ENCODE peak calls at places on chromosomes 2 and 18, in four cellular contexts. O is upper lobe of right lung, R is AG04449, W is choroid plexus epithelial cell. F is an unnamed sample.

GRCh38 chr2:67213270-67213670 is 183.9 kb upstream of the ETAA1 start:
- DNase-seq in W (no peak), O (no peak), R (no peak), F (no peak)

GRCh38 chr18:3722662-3723433 is 272.9 kb downstream of the TGIF1 start:
- DNase-seq in O (no peak), R (no peak), W (no peak), F (no peak)

GRCh38 chr2:127659408-127660290 is 13.7 kb downstream of the GPR17 start:
- DNase-seq in W (no peak), O (peak), R (no peak), F (no peak)

GRCh38 chr2:62382122-62382521 is 123.9 kb downstream of the TMEM17 start:
- DNase-seq in O (no peak), W (no peak), R (no peak), F (no peak)

GRCh38 chr18:31793531-31793930 is 32.9 kb upstream of the SLC25A52 start:
- DNase-seq in O (no peak), W (no peak), R (no peak), F (no peak)

GRCh38 chr2:203718087-203718486 is 11.6 kb downstream of the CD28 start:
- DNase-seq in W (peak), O (no peak), R (no peak), F (peak)

GRCh38 chr2:33291278-33292013 is 185.0 kb upstream of the RASGRP3 start:
- DNase-seq in W (peak), R (peak), O (no peak), F (no peak)

GRCh38 chr2:19846030-19846429 is 55.8 kb downstream of the TTC32 start:
- DNase-seq in O (no peak), W (no peak), R (no peak), F (no peak)

GRCh38 chr2:219116776-219117646 is 43.6 kb downstream of the NHEJ1 start:
- DNase-seq in O (no peak), R (no peak), W (no peak), F (no peak)

GRCh38 chr2:136008205-136008865 is 22.9 kb upstream of the DARS1 start:
- DNase-seq in O (peak), R (no peak), W (no peak), F (peak)

GRCh38 chr18:45739268-45739667 is 15.3 kb downstream of the SLC14A1 start:
- DNase-seq in O (no peak), R (no peak), W (no peak), F (no peak)

GRCh38 chr2:215969131-215969841 is 44.1 kb downstream of the MREG start:
- DNase-seq in W (peak), O (no peak), R (no peak), F (no peak)

GRCh38 chr2:29050591-29050990 is 23.7 kb downstream of the PCARE start:
- DNase-seq in O (no peak), R (no peak), W (no peak), F (no peak)

GRCh38 chr2:133817680-133818566 is 249.7 kb upstream of the NCKAP5 start:
- DNase-seq in R (peak), W (peak), O (no peak), F (no peak)

GRCh38 chr2:43225093-43225787 is 1.2 kb downstream of the ZFP36L2 start:
- DNase-seq in R (no peak), O (peak), W (peak), F (peak)

GRCh38 chr2:64228126-64228678 is 84.0 kb upstream of the PELI1 start:
- DNase-seq in O (peak), R (no peak), W (peak), F (peak)

GRCh38 chr2:162086904-162087303 is 12.9 kb upstream of the DPP4 start:
- DNase-seq in O (no peak), W (no peak), R (no peak), F (no peak)

GRCh38 chr2:24993797-24994196 is 22.0 kb upstream of the DNAJC27 start:
- DNase-seq in W (no peak), R (no peak), O (no peak), F (no peak)

GRCh38 chr2:223217373-223217772 is 165.4 kb downstream of the KCNE4 start:
- DNase-seq in R (no peak), O (no peak), W (no peak), F (no peak)

GRCh38 chr2:212173771-212174510 is 364.7 kb downstream of the ERBB4 start:
- DNase-seq in O (no peak), R (no peak), W (peak), F (no peak)

GRCh38 chr2:29113027-29113686 is 2.1 kb upstream of the CLIP4 start:
- DNase-seq in O (no peak), W (peak), R (no peak), F (no peak)

GRCh38 chr2:229715895-229716507 is 1.6 kb upstream of the DNER start:
- DNase-seq in R (no peak), O (no peak), W (peak), F (peak)

GRCh38 chr2:221484761-221485499 is 87.2 kb downstream of the EPHA4 start:
- DNase-seq in O (no peak), W (no peak), R (no peak), F (no peak)

GRCh38 chr2:174683392-174683759 is 80.9 kb downstream of the CHRNA1 start:
- DNase-seq in W (peak), R (no peak), O (no peak), F (peak)

GRCh38 chr2:65232636-65233035 is 5.0 kb downstream of the ACTR2 start:
- DNase-seq in R (peak), O (no peak), W (peak), F (peak)

GRCh38 chr2:88671786-88672427 is 19.6 kb upstream of the RPIA start:
- DNase-seq in O (no peak), R (no peak), W (peak), F (peak)

GRCh38 chr2:197131558-197131855 is 179.1 kb downstream of the ANKRD44 start:
- DNase-seq in W (no peak), R (no peak), O (no peak), F (peak)

GRCh38 chr18:48955528-48956261 is 4.9 kb upstream of the SMAD7 start:
- DNase-seq in R (no peak), W (peak), O (no peak), F (no peak)

GRCh38 chr2:13212115-13212514 is 495.4 kb downstream of the TRIB2 start:
- DNase-seq in O (no peak), W (no peak), R (no peak), F (no peak)

GRCh38 chr2:98759338-98759737 is 28.4 kb upstream of the MGAT4A start:
- DNase-seq in R (no peak), O (no peak), W (no peak), F (peak)

GRCh38 chr2:201319511-201319910 is 37.6 kb downstream of the FLACC1 start:
- DNase-seq in W (no peak), O (no peak), R (no peak), F (no peak)

GRCh38 chr2:25453199-25453903 is 111.6 kb upstream of the DNMT3A start:
- DNase-seq in O (no peak), W (no peak), R (no peak), F (peak)

GRCh38 chr18:75053028-75053624 is 155.8 kb downstream of the PTGR3 start:
- DNase-seq in O (peak), R (no peak), W (no peak), F (no peak)

GRCh38 chr2:214127178-214127970 is 283.5 kb upstream of the VWC2L start:
- DNase-seq in O (no peak), R (peak), W (peak), F (no peak)

GRCh38 chr2:122186761-122187222 is 431.3 kb downstream of the TSN start:
- DNase-seq in W (no peak), R (no peak), O (no peak), F (no peak)

GRCh38 chr2:229129738-229130371 is 141.2 kb downstream of the PID1 start:
- DNase-seq in W (peak), O (no peak), R (no peak), F (no peak)

DNA sequence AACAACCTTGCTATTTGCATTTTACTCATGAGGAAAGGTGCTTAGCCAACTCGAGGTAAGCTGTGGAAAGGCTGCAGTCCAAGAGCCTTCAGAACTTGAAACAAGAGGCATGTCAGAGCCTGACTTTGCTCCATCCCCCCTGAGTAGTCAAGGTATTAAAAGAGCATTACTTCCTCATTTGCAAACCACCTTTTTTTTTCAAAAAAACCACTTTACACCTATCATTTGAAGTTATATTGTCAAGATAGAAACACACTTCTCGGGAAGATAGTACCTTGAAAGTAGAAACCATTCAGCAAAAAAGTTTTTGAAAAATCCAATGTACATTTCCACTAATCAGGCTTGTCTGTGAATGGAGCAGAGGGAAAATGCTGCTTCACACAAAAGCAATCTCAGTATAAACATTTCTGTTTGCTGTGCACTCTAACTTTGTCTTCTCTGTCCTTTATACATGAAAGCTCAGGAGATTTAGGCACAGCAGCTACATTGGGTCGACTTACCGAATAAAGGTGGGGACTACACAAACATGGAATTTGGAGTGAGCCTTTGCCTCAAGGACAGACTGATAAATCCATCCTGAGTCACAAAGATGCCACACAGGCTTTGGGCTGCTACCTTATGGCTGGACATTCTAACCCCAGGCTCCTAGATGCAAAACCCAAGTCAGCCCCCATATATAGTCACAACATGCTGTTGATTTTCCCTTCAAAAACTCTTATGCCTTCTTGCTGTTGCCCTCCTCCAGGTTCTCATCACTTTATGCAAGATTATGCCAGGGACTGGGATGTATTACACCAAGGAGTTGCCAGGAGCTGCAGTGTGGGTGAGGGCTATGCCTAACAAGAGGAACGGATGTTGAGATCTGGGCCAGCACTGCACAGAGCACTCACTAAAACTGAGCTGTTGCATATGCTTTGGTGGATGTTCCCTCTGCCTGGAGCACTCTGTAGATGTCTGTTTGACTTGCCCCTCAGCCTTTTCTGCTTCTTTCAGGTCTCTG is 41.4 kb upstream of the EML4 start:
- DNase-seq in R (no peak), O (no peak), W (no peak), F (peak)
- H3K4me3 ChIP-seq in R (no peak), O (peak), W (no peak), F (peak)

GRCh38 chr2:232875256-232876070 is 5.4 kb downstream of the SNORC start:
- DNase-seq in W (no peak), O (peak), R (no peak), F (no peak)
- TF ChIP-seq CTCF in W (no peak), O (no peak), R (no peak), F (no peak)

GRCh38 chr2:80530442-80531064 is 226.0 kb upstream of the LRRTM1 start:
- DNase-seq in R (no peak), O (no peak), W (no peak), F (peak)
- H3K4me3 ChIP-seq in R (no peak), O (no peak), W (no peak), F (peak)

DNA sequence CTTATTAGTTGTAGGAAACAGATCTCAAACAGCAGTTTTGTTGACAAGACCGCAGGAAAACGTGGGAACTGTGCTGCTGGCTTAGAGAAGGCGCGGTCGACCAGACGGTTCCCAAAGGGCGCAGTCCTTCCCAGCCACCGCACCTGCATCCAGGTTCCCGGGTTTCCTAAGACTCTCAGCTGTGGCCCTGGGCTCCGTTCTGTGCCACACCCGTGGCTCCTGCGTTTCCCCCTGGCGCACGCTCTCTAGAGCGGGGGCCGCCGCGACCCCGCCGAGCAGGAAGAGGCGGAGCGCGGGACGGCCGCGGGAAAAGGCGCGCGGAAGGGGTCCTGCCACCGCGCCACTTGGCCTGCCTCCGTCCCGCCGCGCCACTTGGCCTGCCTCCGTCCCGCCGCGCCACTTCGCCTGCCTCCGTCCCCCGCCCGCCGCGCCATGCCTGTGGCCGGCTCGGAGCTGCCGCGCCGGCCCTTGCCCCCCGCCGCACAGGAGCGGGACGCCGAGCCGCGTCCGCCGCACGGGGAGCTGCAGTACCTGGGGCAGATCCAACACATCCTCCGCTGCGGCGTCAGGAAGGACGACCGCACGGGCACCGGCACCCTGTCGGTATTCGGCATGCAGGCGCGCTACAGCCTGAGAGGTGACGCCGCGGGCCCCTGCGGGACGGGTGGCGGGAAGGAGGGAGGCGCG is at the start of gene TYMS:
- DNase-seq in R (no peak), O (peak), W (peak), F (peak)
- TF ChIP-seq CTCF in R (no peak), O (no peak), W (no peak), F (no peak)

GRCh38 chr2:28038722-28039121 is 148.2 kb downstream of the BABAM2 start:
- DNase-seq in R (no peak), W (no peak), O (no peak), F (no peak)
- H3K4me3 ChIP-seq in R (no peak), W (no peak), O (no peak), F (no peak)

GRCh38 chr2:80326861-80327260 is 22.3 kb upstream of the LRRTM1 start:
- DNase-seq in O (no peak), W (no peak), R (no peak), F (no peak)

GRCh38 chr2:80329491-80329890 is 24.9 kb upstream of the LRRTM1 start:
- DNase-seq in O (no peak), W (no peak), R (no peak), F (no peak)

GRCh38 chr2:80328033-80328635 is 23.6 kb upstream of the LRRTM1 start:
- DNase-seq in O (no peak), W (no peak), R (no peak), F (no peak)

GRCh38 chr2:80322958-80323357 is 18.4 kb upstream of the LRRTM1 start:
- DNase-seq in W (no peak), O (no peak), R (no peak), F (no peak)

GRCh38 chr2:80326214-80326613 is 21.7 kb upstream of the LRRTM1 start:
- DNase-seq in O (no peak), W (peak), R (no peak), F (peak)
- TF ChIP-seq CTCF in O (peak), W (peak), R (peak), F (peak)

GRCh38 chr2:224400886-224401632 is 848 bp downstream of the FAM124B start:
- DNase-seq in W (no peak), O (no peak), R (no peak), F (no peak)
- H3K4me3 ChIP-seq in W (no peak), O (peak), R (no peak), F (no peak)

DNA sequence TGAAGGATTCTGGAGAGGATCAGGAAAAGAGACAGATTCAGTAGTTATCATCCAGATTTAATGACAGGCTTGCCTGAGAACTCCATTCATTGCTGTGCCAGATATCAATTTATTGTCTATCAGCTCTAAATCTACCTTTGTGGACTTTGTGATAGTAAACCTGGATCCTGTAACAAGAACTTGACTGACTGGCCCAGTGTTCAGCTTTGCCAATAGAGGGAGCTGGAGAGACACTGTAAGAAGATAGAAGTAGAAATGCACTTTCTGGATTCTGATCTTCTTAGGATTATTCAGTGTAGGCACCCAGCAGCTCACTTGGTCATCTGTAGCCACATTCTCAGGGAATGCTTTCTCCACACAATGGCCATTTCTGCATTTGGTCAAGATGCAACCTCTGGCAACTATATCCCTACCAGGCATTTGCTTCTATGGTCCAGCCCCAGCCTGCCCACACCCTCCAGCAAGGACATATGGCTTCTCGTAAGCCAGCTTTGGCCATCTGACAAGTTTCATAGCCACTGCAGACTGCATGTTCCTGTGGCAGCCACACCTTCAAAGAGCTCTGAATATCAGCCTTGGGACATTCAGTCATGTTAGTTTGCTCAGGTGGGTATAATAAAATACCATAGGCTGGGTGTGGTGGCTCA is 6.1 kb upstream of the SERPINB8 start:
- DNase-seq in R (no peak), O (no peak), W (peak), F (peak)
- TF ChIP-seq CTCF in R (peak), O (peak), W (peak), F (peak)

GRCh38 chr2:160753331-160753654 is 259.7 kb upstream of the RBMS1 start:
- DNase-seq in R (no peak), W (no peak), O (no peak), F (no peak)
- H3K4me3 ChIP-seq in R (no peak), W (no peak), O (no peak), F (no peak)